ENCODE peak calls at places on chromosomes 1 and 21, in eight cellular contexts. M is HepG2, O is GM23338, C is GM12878, H is Panc1, Q is HCT116, Z is upper lobe of left lung, G is K562. N is an unnamed sample.

GRCh38 chr1:182181167-182181572 is 119.7 kb upstream of the ZNF648 start:
- ATAC-seq in M (no peak), O (no peak), C (peak), H (no peak), Q (peak), Z (no peak), G (no peak), N (no peak)

GRCh38 chr1:202213361-202214088 is 19.9 kb downstream of the LGR6 start:
- ATAC-seq in M (peak), O (peak), C (peak), H (peak), Q (peak), Z (no peak), G (peak), N (no peak)

GRCh38 chr1:162016616-162017015 is 7.1 kb downstream of the OLFML2B start:
- ATAC-seq in M (no peak), O (no peak), C (no peak), H (no peak), Q (peak), Z (no peak), G (no peak), N (no peak)

GRCh38 chr1:115107501-115108260 is 18.4 kb upstream of the TSPAN2 start:
- ATAC-seq in M (no peak), O (no peak), C (no peak), H (no peak), Q (no peak), Z (peak), G (no peak), N (peak)

GRCh38 chr1:64882574-64883255 is 83.6 kb downstream of the JAK1 start:
- ATAC-seq in M (no peak), O (no peak), C (peak), H (no peak), Q (no peak), Z (no peak), G (no peak), N (no peak)

GRCh38 chr1:17488977-17489739 is 49.7 kb upstream of the RCC2 start:
- ATAC-seq in M (no peak), O (no peak), C (no peak), H (no peak), Q (no peak), Z (no peak), G (peak), N (peak)

GRCh38 chr1:153849487-153850185 is 73.1 kb downstream of the GATAD2B start:
- ATAC-seq in M (no peak), O (no peak), C (peak), H (no peak), Q (no peak), Z (peak), G (peak), N (no peak)

GRCh38 chr1:6962956-6963915 is 178.0 kb downstream of the CAMTA1 start:
- ATAC-seq in M (no peak), O (peak), C (peak), H (peak), Q (peak), Z (peak), G (peak), N (peak)

GRCh38 chr1:92219028-92219427 is 1.3 kb downstream of the C1orf146 start:
- ATAC-seq in M (no peak), O (no peak), C (no peak), H (no peak), Q (no peak), Z (no peak), G (no peak), N (no peak)

GRCh38 chr21:17476006-17476405 is 36.8 kb upstream of the CXADR start:
- ATAC-seq in M (peak), O (no peak), C (no peak), H (no peak), Q (no peak), Z (peak), G (no peak), N (no peak)

GRCh38 chr1:12010751-12011570 is 8.3 kb upstream of the MIIP start:
- ATAC-seq in M (no peak), O (no peak), C (no peak), H (no peak), Q (no peak), Z (no peak), G (no peak), N (no peak)

GRCh38 chr1:109918077-109918606 is 7.5 kb downstream of the CSF1 start:
- ATAC-seq in M (peak), O (peak), C (peak), H (no peak), Q (peak), Z (no peak), G (peak), N (no peak)

GRCh38 chr1:43558346-43558841 is 27.7 kb downstream of the PTPRF start:
- ATAC-seq in M (no peak), O (peak), C (no peak), H (no peak), Q (no peak), Z (peak), G (no peak), N (peak)

GRCh38 chr1:58859769-58860455 is 76.1 kb upstream of the JUN start:
- ATAC-seq in M (no peak), O (no peak), C (no peak), H (no peak), Q (no peak), Z (peak), G (no peak), N (no peak)

GRCh38 chr1:35838693-35839245 is 31.0 kb downstream of the AGO4 start:
- ATAC-seq in M (no peak), O (no peak), C (no peak), H (no peak), Q (no peak), Z (no peak), G (no peak), N (no peak)

GRCh38 chr1:24283326-24284155 is 35.6 kb upstream of the GRHL3 start:
- ATAC-seq in M (no peak), O (no peak), C (no peak), H (peak), Q (peak), Z (peak), G (no peak), N (peak)

GRCh38 chr1:203153051-203153988 is 22.3 kb downstream of the MYBPH start:
- ATAC-seq in M (no peak), O (peak), C (no peak), H (peak), Q (no peak), Z (no peak), G (no peak), N (no peak)

GRCh38 chr1:178126261-178126660 is 32.4 kb downstream of the RASAL2 start:
- ATAC-seq in M (peak), O (no peak), C (no peak), H (peak), Q (peak), Z (peak), G (no peak), N (no peak)

GRCh38 chr1:93579891-93580290 is 101.7 kb downstream of the BCAR3 start:
- ATAC-seq in M (peak), O (no peak), C (no peak), H (no peak), Q (no peak), Z (peak), G (peak), N (peak)

GRCh38 chr1:29236743-29236992 is 346 bp downstream of the PTPRU start:
- ATAC-seq in M (no peak), O (no peak), C (no peak), H (no peak), Q (no peak), Z (no peak), G (no peak), N (no peak)

GRCh38 chr1:17624540-17625256 is 85.2 kb downstream of the ARHGEF10L start:
- ATAC-seq in M (no peak), O (no peak), C (no peak), H (peak), Q (peak), Z (peak), G (no peak), N (peak)

GRCh38 chr1:15749399-15750291 is 7.3 kb downstream of the TMEM82 start:
- ATAC-seq in M (peak), O (peak), C (no peak), H (no peak), Q (no peak), Z (no peak), G (peak), N (peak)

GRCh38 chr1:212283741-212284140 is 1.5 kb upstream of the PPP2R5A start:
- ATAC-seq in M (no peak), O (no peak), C (no peak), H (no peak), Q (no peak), Z (no peak), G (no peak), N (no peak)

GRCh38 chr1:236526079-236526478 is 2.3 kb downstream of the LGALS8 start:
- ATAC-seq in M (no peak), O (no peak), C (no peak), H (no peak), Q (no peak), Z (no peak), G (no peak), N (no peak)

GRCh38 chr1:219790834-219791615 is 137.3 kb downstream of the SLC30A10 start:
- ATAC-seq in M (no peak), O (no peak), C (no peak), H (no peak), Q (peak), Z (no peak), G (no peak), N (no peak)

GRCh38 chr1:207845109-207845508 is 65.8 kb downstream of the CD34 start:
- ATAC-seq in M (no peak), O (peak), C (no peak), H (no peak), Q (no peak), Z (no peak), G (no peak), N (no peak)

GRCh38 chr1:61436491-61437120 is 288.3 kb downstream of the TM2D1 start:
- ATAC-seq in M (no peak), O (peak), C (no peak), H (no peak), Q (no peak), Z (no peak), G (no peak), N (peak)

GRCh38 chr1:85259866-85260345 is 444 bp upstream of the C1orf52 start:
- ATAC-seq in M (no peak), O (no peak), C (no peak), H (peak), Q (no peak), Z (peak), G (no peak), N (peak)

DNA sequence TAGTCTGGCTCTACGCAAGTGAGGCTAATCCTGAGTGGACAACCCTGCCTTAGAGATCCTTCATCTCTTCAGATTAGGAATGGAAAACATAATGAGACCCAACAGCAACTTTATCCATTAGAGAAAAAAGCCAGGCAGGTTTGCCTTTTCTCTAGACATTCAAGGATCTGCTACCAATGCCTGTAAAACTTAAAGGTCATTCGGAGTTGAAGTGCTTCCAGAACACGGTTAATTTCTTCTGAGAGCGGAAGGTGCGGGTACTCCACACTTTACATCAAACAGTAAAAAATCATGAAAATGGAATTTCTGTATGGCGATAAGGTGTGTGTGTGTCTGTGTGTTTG is 65.3 kb upstream of the PRKACB start:
- ATAC-seq in M (no peak), O (no peak), C (no peak), H (no peak), Q (no peak), Z (no peak), G (no peak), N (peak)
- H3K4me3 ChIP-seq in M (peak), O (peak), C (peak), H (peak), Q (peak), Z (peak), G (peak), N (peak)

GRCh38 chr1:150613061-150613920 is 16.1 kb downstream of the ENSA start:
- ATAC-seq in M (peak), O (no peak), C (peak), H (peak), Q (peak), Z (peak), G (peak), N (peak)
- TF ChIP-seq POLR2AphosphoS5 in M (no peak), O (no peak), C (no peak), H (no peak), Q (peak), Z (peak), G (no peak), N (peak)

GRCh38 chr1:224805889-224806288 is 123.6 kb upstream of the DNAH14 start:
- ATAC-seq in M (no peak), O (no peak), C (peak), H (no peak), Q (no peak), Z (no peak), G (no peak), N (no peak)

GRCh38 chr1:224809613-224810012 is 119.9 kb upstream of the DNAH14 start:
- ATAC-seq in M (no peak), O (no peak), C (no peak), H (no peak), Q (no peak), Z (no peak), G (no peak), N (no peak)

GRCh38 chr1:224804220-224804619 is 125.3 kb upstream of the DNAH14 start:
- ATAC-seq in M (no peak), O (no peak), C (no peak), H (no peak), Q (no peak), Z (no peak), G (no peak), N (no peak)

GRCh38 chr1:224809137-224809536 is 120.3 kb upstream of the DNAH14 start:
- ATAC-seq in M (no peak), O (no peak), C (no peak), H (no peak), Q (no peak), Z (no peak), G (no peak), N (no peak)
- H3K4me3 ChIP-seq in M (no peak), O (no peak), C (no peak), H (no peak), Q (no peak), Z (no peak), G (no peak), N (no peak)

GRCh38 chr1:34164510-34165381 is at the start of gene CSMD2:
- ATAC-seq in M (no peak), O (peak), C (no peak), H (no peak), Q (no peak), Z (peak), G (no peak), N (no peak)
- TF ChIP-seq POLR2AphosphoS5 in M (no peak), O (no peak), C (no peak), H (no peak), Q (no peak), Z (no peak), G (no peak), N (no peak)

DNA sequence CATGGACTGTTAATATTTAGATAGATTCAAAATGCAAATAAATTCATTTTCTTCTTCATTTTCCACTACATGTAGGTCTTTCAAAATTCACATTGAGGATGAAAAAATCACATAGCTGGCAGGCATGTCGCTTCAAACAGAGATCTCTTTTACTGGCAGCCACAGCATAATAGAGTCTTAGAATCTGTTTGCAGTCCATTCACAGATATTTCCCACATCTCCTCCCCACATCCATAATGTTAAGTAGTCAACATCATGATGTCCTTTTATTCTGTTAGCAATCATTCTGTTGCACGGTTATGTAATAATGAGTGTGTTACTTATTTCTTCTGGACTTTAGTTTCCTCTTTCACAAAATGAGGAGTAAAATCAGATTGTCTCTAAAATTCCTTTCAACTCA is 257.5 kb upstream of the SNX7 start:
- ATAC-seq in M (no peak), O (no peak), C (no peak), H (no peak), Q (no peak), Z (no peak), G (no peak), N (no peak)
- H3K4me3 ChIP-seq in M (no peak), O (no peak), C (no peak), H (no peak), Q (no peak), Z (no peak), G (no peak), N (no peak)

GRCh38 chr1:107056426-107057196 is at the start of gene PRMT6:
- ATAC-seq in M (peak), O (peak), C (peak), H (peak), Q (peak), Z (peak), G (peak), N (peak)
- TF ChIP-seq POLR2AphosphoS5 in M (peak), O (peak), C (peak), H (peak), Q (peak), Z (peak), G (peak), N (peak)

N was measured in gastroesophageal sphincter.